ENCODE peak calls at places on chromosomes 4 and X, in four cellular contexts. One of them, this sample, is unnamed. For H3K4me1, the result is how much of the 10 kb centered on the place peaks cover.

GRCh38 chr4:184503869-184504300 is 29.5 kb upstream of the IRF2 start:
- DNase-seq in GM12878: no peak
- DNase-seq in fibroblast of lung: peak
- DNase-seq in kidney: no peak
- DNase-seq in this sample: peak

GRCh38 chr4:13484749-13485345 is 707 bp upstream of the RAB28 start:
- DNase-seq in fibroblast of lung: peak
- DNase-seq in GM12878: no peak
- DNase-seq in kidney: no peak
- DNase-seq in this sample: peak

GRCh38 chr4:47494124-47494430 is 9.0 kb downstream of the ATP10D start:
- DNase-seq in GM12878: no peak
- DNase-seq in kidney: no peak
- DNase-seq in fibroblast of lung: no peak
- DNase-seq in this sample: no peak

GRCh38 chrX:40474205-40474626 is 106.6 kb upstream of the ATP6AP2 start:
- DNase-seq in GM12878: no peak
- DNase-seq in fibroblast of lung: peak
- DNase-seq in kidney: peak
- DNase-seq in this sample: peak

GRCh38 chr4:177220376-177220775 is 89.3 kb upstream of the NEIL3 start:
- DNase-seq in fibroblast of lung: peak
- DNase-seq in kidney: no peak
- DNase-seq in GM12878: no peak
- DNase-seq in this sample: no peak

GRCh38 chr4:41394362-41394960 is 137.7 kb downstream of the UCHL1 start:
- DNase-seq in fibroblast of lung: peak
- DNase-seq in kidney: no peak
- DNase-seq in GM12878: no peak
- DNase-seq in this sample: no peak

GRCh38 chrX:134173541-134174272 is 63.3 kb upstream of the CCDC160 start:
- DNase-seq in fibroblast of lung: no peak
- DNase-seq in kidney: no peak
- DNase-seq in GM12878: no peak
- DNase-seq in this sample: no peak

GRCh38 chr4:111854494-111855087 is 290.7 kb upstream of the FAM241A start:
- DNase-seq in GM12878: no peak
- DNase-seq in kidney: no peak
- DNase-seq in fibroblast of lung: peak
- DNase-seq in this sample: peak

GRCh38 chrX:76428243-76429130 is 977 bp downstream of the MAGEE1 start:
- DNase-seq in fibroblast of lung: no peak
- DNase-seq in GM12878: no peak
- DNase-seq in kidney: peak
- DNase-seq in this sample: no peak

GRCh38 chrX:2451456-2452316 is 49.1 kb downstream of the DHRSX start:
- DNase-seq in fibroblast of lung: peak
- DNase-seq in GM12878: no peak
- DNase-seq in kidney: no peak
- DNase-seq in this sample: peak

GRCh38 chrX:47796433-47796906 is 40.2 kb upstream of the ZNF81 start:
- DNase-seq in fibroblast of lung: peak
- DNase-seq in GM12878: no peak
- DNase-seq in kidney: no peak
- DNase-seq in this sample: peak

GRCh38 chr4:142959156-142959555 is 113.1 kb upstream of the INPP4B start:
- DNase-seq in fibroblast of lung: peak
- DNase-seq in GM12878: no peak
- DNase-seq in kidney: no peak
- DNase-seq in this sample: no peak

GRCh38 chrX:119606508-119607389 is 525 bp upstream of the NKRF start:
- DNase-seq in GM12878: no peak
- DNase-seq in fibroblast of lung: peak
- DNase-seq in kidney: no peak
- DNase-seq in this sample: no peak

GRCh38 chrX:121052122-121052521 is 4.7 kb downstream of the GLUD2 start:
- DNase-seq in kidney: no peak
- DNase-seq in fibroblast of lung: no peak
- DNase-seq in GM12878: no peak
- DNase-seq in this sample: no peak

GRCh38 chr4:101037249-101037648 is 310.1 kb downstream of the PPP3CA start:
- DNase-seq in fibroblast of lung: peak
- DNase-seq in kidney: no peak
- DNase-seq in GM12878: no peak
- DNase-seq in this sample: no peak

GRCh38 chrX:148069759-148070503 is 88.8 kb downstream of the FMR1NB start:
- DNase-seq in fibroblast of lung: no peak
- DNase-seq in GM12878: peak
- DNase-seq in kidney: no peak
- DNase-seq in this sample: no peak

GRCh38 chr4:168677063-168677462 is 180.2 kb downstream of the PALLD start:
- DNase-seq in GM12878: no peak
- DNase-seq in fibroblast of lung: no peak
- DNase-seq in kidney: no peak
- DNase-seq in this sample: no peak

GRCh38 chr4:165207016-165207430 is 338 bp upstream of the KLHL2 start:
- DNase-seq in GM12878: no peak
- DNase-seq in kidney: no peak
- DNase-seq in fibroblast of lung: peak
- DNase-seq in this sample: no peak

GRCh38 chr4:52824603-52825310 is 37.4 kb upstream of the RASL11B start:
- DNase-seq in fibroblast of lung: peak
- DNase-seq in kidney: peak
- DNase-seq in GM12878: no peak
- DNase-seq in this sample: peak

GRCh38 chrX:54358424-54359211 is 772 bp upstream of the WNK3 start:
- DNase-seq in fibroblast of lung: peak
- DNase-seq in kidney: peak
- DNase-seq in GM12878: no peak
- DNase-seq in this sample: peak

GRCh38 chr4:7398104-7398423 is 36.7 kb downstream of the PSAPL1 start:
- DNase-seq in GM12878: no peak
- DNase-seq in fibroblast of lung: peak
- DNase-seq in kidney: no peak
- DNase-seq in this sample: peak

GRCh38 chr4:10456270-10457254 is 664 bp downstream of the ZNF518B start:
- DNase-seq in GM12878: no peak
- DNase-seq in kidney: peak
- DNase-seq in fibroblast of lung: peak
- DNase-seq in this sample: peak

GRCh38 chrX:7789200-7789599 is 53.8 kb upstream of the VCX start:
- DNase-seq in fibroblast of lung: no peak
- DNase-seq in GM12878: no peak
- DNase-seq in kidney: no peak
- DNase-seq in this sample: no peak

GRCh38 chr4:185657191-185657590 is 121.9 kb upstream of the PDLIM3 start:
- DNase-seq in GM12878: no peak
- DNase-seq in fibroblast of lung: peak
- DNase-seq in kidney: no peak
- DNase-seq in this sample: no peak

GRCh38 chrX:42803320-42803719 is 25.4 kb upstream of the PPP1R2C start:
- DNase-seq in kidney: no peak
- DNase-seq in fibroblast of lung: peak
- DNase-seq in GM12878: no peak
- DNase-seq in this sample: no peak

GRCh38 chr4:177010421-177010820 is 217.7 kb upstream of the VEGFC start:
- DNase-seq in fibroblast of lung: no peak
- DNase-seq in GM12878: no peak
- DNase-seq in kidney: no peak
- DNase-seq in this sample: no peak

GRCh38 chrX:23749576-23749975 is 6.5 kb upstream of the ACOT9 start:
- DNase-seq in GM12878: no peak
- DNase-seq in kidney: no peak
- DNase-seq in fibroblast of lung: peak
- DNase-seq in this sample: no peak

GRCh38 chrX:16436348-16437188 is 213.4 kb upstream of the S100G start:
- DNase-seq in kidney: peak
- DNase-seq in fibroblast of lung: peak
- DNase-seq in GM12878: peak
- DNase-seq in this sample: peak

GRCh38 chrX:11113731-11114130 is 2.6 kb downstream of the HCCS start:
- DNase-seq in fibroblast of lung: peak
- DNase-seq in GM12878: no peak
- DNase-seq in kidney: no peak
- DNase-seq in this sample: peak
- H3K9ac ChIP-seq in fibroblast of lung: no peak
- H3K9ac ChIP-seq in GM12878: no peak
- H3K9ac ChIP-seq in kidney: no peak
- H3K9ac ChIP-seq in this sample: no peak

DNA sequence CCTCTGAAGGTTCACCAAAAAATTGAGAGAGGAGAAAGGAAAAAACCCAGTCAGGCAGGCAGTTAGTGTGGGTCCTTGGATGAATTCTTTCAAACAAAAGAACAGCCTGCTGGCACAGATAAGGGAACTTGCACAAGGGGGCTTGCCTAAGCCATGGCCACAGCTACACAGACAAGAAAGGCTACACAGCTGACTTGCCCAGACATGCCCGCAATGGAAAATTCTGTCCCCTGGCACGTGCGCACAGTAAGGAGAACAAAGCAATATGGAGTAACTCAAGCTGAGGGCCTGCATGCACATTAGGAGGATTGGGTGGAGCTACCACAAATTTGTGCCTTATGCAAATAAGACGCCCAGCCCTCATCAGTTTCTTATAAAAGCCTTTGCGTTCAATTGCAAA is 512.5 kb upstream of the HTR2C start:
- DNase-seq in kidney: no peak
- DNase-seq in fibroblast of lung: no peak
- DNase-seq in GM12878: no peak
- DNase-seq in this sample: no peak
- H3K4me1 ChIP-seq in kidney: under half
- H3K4me1 ChIP-seq in fibroblast of lung: under half
- H3K4me1 ChIP-seq in GM12878: under half
- H3K4me1 ChIP-seq in this sample: under half

GRCh38 chr4:76208005-76208765 is 5.4 kb downstream of the SCARB2 start:
- DNase-seq in fibroblast of lung: peak
- DNase-seq in GM12878: no peak
- DNase-seq in kidney: peak
- DNase-seq in this sample: peak
- H3K9ac ChIP-seq in fibroblast of lung: peak
- H3K9ac ChIP-seq in GM12878: no peak
- H3K9ac ChIP-seq in kidney: peak
- H3K9ac ChIP-seq in this sample: peak

DNA sequence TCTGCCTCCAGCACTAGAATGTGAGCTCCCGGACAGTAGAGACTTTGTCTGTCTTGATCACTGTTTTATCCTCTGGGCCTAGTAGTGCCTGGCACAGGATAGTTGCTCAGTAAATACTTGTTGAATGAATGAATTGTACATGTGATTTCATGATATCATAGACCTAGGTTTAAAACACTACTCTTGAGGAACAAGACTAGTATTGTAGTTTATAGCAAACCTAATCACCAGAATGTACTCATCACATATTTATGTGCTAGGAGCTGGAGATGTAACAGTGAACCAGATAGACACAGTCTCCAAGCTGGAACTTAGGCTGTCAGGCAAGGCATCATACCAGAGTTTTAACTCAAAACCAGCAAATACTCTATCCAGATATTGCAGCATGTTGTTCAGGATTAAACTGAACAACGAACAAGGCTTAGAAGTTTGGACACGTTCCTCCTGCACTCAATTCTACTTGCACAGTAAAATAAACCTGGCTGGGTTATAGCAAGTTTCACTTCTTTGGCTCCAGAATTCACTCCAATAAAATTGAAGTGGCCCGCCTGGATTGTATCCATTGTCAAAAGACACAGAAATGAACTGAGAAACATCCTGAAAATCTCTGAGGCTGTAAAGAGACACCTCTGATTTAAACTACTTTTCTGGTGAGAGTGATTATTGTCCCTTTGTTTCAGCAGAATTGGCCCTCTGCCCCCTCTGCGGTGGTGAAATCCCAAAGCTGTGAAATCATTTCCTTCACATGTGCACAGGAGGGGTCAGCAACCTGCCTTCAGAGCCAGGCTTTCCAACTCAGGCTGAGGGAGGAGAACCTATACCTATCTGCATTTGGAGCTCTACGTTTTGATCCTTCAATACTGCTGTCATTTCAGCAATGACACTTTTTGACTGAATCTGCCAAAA is 23.2 kb downstream of the GAB3 start:
- DNase-seq in GM12878: no peak
- DNase-seq in kidney: no peak
- DNase-seq in fibroblast of lung: peak
- DNase-seq in this sample: peak
- H3K4me1 ChIP-seq in GM12878: under half
- H3K4me1 ChIP-seq in kidney: under half
- H3K4me1 ChIP-seq in fibroblast of lung: under half
- H3K4me1 ChIP-seq in this sample: under half

DNA sequence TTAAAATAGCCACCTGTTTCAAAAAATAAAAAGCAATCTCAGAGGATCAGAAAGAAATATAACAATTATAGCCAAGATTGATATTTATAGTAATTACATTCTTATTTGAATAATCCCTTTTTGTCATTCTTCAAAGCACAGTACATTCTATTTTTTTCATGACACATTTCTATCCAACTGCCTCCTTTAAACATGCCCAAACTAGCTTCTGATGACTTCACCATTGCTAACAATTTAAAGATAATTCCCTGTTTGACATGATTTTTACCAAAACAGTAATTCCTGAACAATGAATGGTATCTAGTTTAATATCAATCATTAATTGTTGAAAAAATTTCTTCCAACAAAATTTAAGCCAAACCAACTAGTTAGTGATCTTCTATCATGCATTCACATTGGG is 172.4 kb downstream of the SNCA start:
- DNase-seq in GM12878: no peak
- DNase-seq in kidney: no peak
- DNase-seq in fibroblast of lung: no peak
- DNase-seq in this sample: no peak
- H3K9ac ChIP-seq in GM12878: no peak
- H3K9ac ChIP-seq in kidney: no peak
- H3K9ac ChIP-seq in fibroblast of lung: no peak
- H3K9ac ChIP-seq in this sample: no peak

This sample was measured in mesenchymal stem cell.